ENCODE peak calls at places on chromosomes 11 and 22, in nine cellular contexts. N is GM13977, I is lung, O is IMR-90, F is cardiac muscle cell, K is HFF-Myc, Z is HCT116, D is neural crest cell, W is Calu3. V is an unnamed sample.

GRCh38 chr11:107591446-107592236 is 694 bp downstream of the ELMOD1 start:
- DNase-seq in N (peak), I (no peak), O (no peak), F (peak), K (no peak), Z (no peak), D (peak), W (peak), V (peak)

GRCh38 chr11:132054822-132055221 is 684.4 kb downstream of the NTM start:
- DNase-seq in N (no peak), I (no peak), O (peak), F (peak), K (peak), Z (no peak), D (no peak), W (no peak), V (no peak)

GRCh38 chr11:86183694-86184093 is 60.9 kb upstream of the EED start:
- DNase-seq in N (no peak), I (no peak), O (peak), F (peak), K (no peak), Z (no peak), D (no peak), W (peak), V (no peak)

GRCh38 chr22:27107005-27107404 is 449.6 kb downstream of the MIAT start:
- DNase-seq in N (no peak), I (no peak), O (no peak), F (no peak), K (no peak), Z (no peak), D (no peak), W (no peak), V (no peak)

GRCh38 chr11:47886096-47886495 is 37.9 kb upstream of the NUP160 start:
- DNase-seq in N (no peak), I (peak), O (peak), F (peak), K (no peak), Z (no peak), D (no peak), W (no peak), V (no peak)

GRCh38 chr22:50010676-50011446 is 1.7 kb downstream of the IL17REL start:
- DNase-seq in N (peak), I (no peak), O (no peak), F (no peak), K (no peak), Z (no peak), D (no peak), W (no peak), V (no peak)

GRCh38 chr11:121754603-121755002 is 301.8 kb upstream of the SORL1-AS1 start:
- DNase-seq in N (no peak), I (no peak), O (peak), F (peak), K (no peak), Z (no peak), D (no peak), W (no peak), V (no peak)

GRCh38 chr11:128632151-128632791 is 44.9 kb upstream of the ETS1 start:
- DNase-seq in N (peak), I (no peak), O (peak), F (peak), K (no peak), Z (peak), D (peak), W (peak), V (no peak)

GRCh38 chr22:45863981-45864751 is 112.8 kb downstream of the WNT7B start:
- DNase-seq in N (peak), I (peak), O (peak), F (peak), K (peak), Z (peak), D (peak), W (peak), V (peak)

GRCh38 chr11:77278595-77279506 is 22.6 kb downstream of the GDPD4 start:
- DNase-seq in N (no peak), I (no peak), O (peak), F (no peak), K (no peak), Z (no peak), D (no peak), W (no peak), V (no peak)

GRCh38 chr11:9664276-9665171 is 647 bp downstream of the SWAP70 start:
- DNase-seq in N (peak), I (peak), O (peak), F (peak), K (no peak), Z (no peak), D (peak), W (peak), V (no peak)

GRCh38 chr11:65714433-65714832 is 2.4 kb downstream of the KAT5 start:
- DNase-seq in N (no peak), I (no peak), O (no peak), F (no peak), K (no peak), Z (no peak), D (no peak), W (no peak), V (no peak)

GRCh38 chr11:70528046-70528793 is 129.9 kb downstream of the CTTN start:
- DNase-seq in N (no peak), I (no peak), O (no peak), F (no peak), K (no peak), Z (no peak), D (no peak), W (no peak), V (no peak)

GRCh38 chr11:118918686-118919280 is 6.9 kb downstream of the BCL9L start:
- DNase-seq in N (no peak), I (no peak), O (peak), F (peak), K (no peak), Z (no peak), D (no peak), W (no peak), V (no peak)

GRCh38 chr11:65321828-65322495 is 7.3 kb downstream of the CDC42EP2 start:
- DNase-seq in N (no peak), I (no peak), O (no peak), F (no peak), K (no peak), Z (no peak), D (no peak), W (no peak), V (no peak)

GRCh38 chr11:84922212-84922805 is 704.8 kb downstream of the DLG2 start:
- DNase-seq in N (no peak), I (no peak), O (no peak), F (no peak), K (no peak), Z (no peak), D (no peak), W (no peak), V (no peak)

GRCh38 chr11:83709434-83709833 is 423.3 kb upstream of the CCDC90B start:
- DNase-seq in N (no peak), I (no peak), O (no peak), F (no peak), K (no peak), Z (no peak), D (no peak), W (no peak), V (no peak)

GRCh38 chr11:82719316-82719715 is 14.3 kb downstream of the FAM181B start:
- DNase-seq in N (no peak), I (no peak), O (no peak), F (no peak), K (no peak), Z (no peak), D (no peak), W (no peak), V (peak)

GRCh38 chr22:30866811-30867271 is 101.7 kb downstream of the MORC2 start:
- DNase-seq in N (no peak), I (no peak), O (no peak), F (no peak), K (no peak), Z (no peak), D (no peak), W (no peak), V (peak)

GRCh38 chr22:41801886-41802285 is 1.4 kb downstream of the CCDC134 start:
- DNase-seq in N (no peak), I (no peak), O (no peak), F (no peak), K (no peak), Z (no peak), D (no peak), W (no peak), V (no peak)

GRCh38 chr11:122634507-122634906 is 21.0 kb upstream of the UBASH3B start:
- DNase-seq in N (no peak), I (no peak), O (peak), F (no peak), K (peak), Z (no peak), D (no peak), W (peak), V (no peak)

GRCh38 chr11:78949976-78950690 is 375.5 kb upstream of the NARS2 start:
- DNase-seq in N (no peak), I (no peak), O (no peak), F (no peak), K (no peak), Z (no peak), D (peak), W (no peak), V (no peak)

GRCh38 chr11:57072640-57073039 is 83.9 kb downstream of the OR5AK2 start:
- DNase-seq in N (no peak), I (no peak), O (peak), F (peak), K (peak), Z (peak), D (no peak), W (peak), V (no peak)

GRCh38 chr11:80096736-80097135 is 655.9 kb upstream of the TENM4 start:
- DNase-seq in N (no peak), I (no peak), O (peak), F (peak), K (peak), Z (no peak), D (no peak), W (no peak), V (no peak)

GRCh38 chr11:10351435-10351767 is 46.5 kb downstream of the ADM start:
- DNase-seq in N (no peak), I (no peak), O (no peak), F (no peak), K (no peak), Z (no peak), D (no peak), W (no peak), V (no peak)

GRCh38 chr11:112481893-112482292 is 221.2 kb upstream of the PLET1 start:
- DNase-seq in N (no peak), I (no peak), O (no peak), F (no peak), K (no peak), Z (no peak), D (no peak), W (no peak), V (no peak)

GRCh38 chr11:69903206-69903605 is 84.0 kb upstream of the FGF3 start:
- DNase-seq in N (no peak), I (no peak), O (no peak), F (no peak), K (no peak), Z (no peak), D (no peak), W (no peak), V (no peak)

GRCh38 chr11:38274031-38274430 is 1676.0 kb upstream of the RAG2 start:
- DNase-seq in N (no peak), I (no peak), O (no peak), F (no peak), K (no peak), Z (no peak), D (no peak), W (no peak), V (no peak)

GRCh38 chr11:208177-208916 is 839 bp downstream of the RIC8A start:
- DNase-seq in N (peak), I (peak), O (peak), F (peak), K (no peak), Z (peak), D (peak), W (peak), V (peak)

GRCh38 chr22:32532819-32533128 is 58.2 kb downstream of the FBXO7 start:
- DNase-seq in N (no peak), I (no peak), O (no peak), F (no peak), K (no peak), Z (no peak), D (no peak), W (no peak), V (no peak)

GRCh38 chr22:32535531-32536190 is 61.0 kb downstream of the FBXO7 start:
- DNase-seq in N (no peak), I (no peak), O (no peak), F (no peak), K (no peak), Z (no peak), D (no peak), W (no peak), V (no peak)

GRCh38 chr22:32533265-32534068 is 58.9 kb downstream of the FBXO7 start:
- DNase-seq in N (no peak), I (no peak), O (peak), F (peak), K (no peak), Z (no peak), D (no peak), W (no peak), V (peak)

GRCh38 chr22:32536352-32536751 is 61.7 kb downstream of the FBXO7 start:
- DNase-seq in N (no peak), I (no peak), O (no peak), F (no peak), K (no peak), Z (no peak), D (no peak), W (no peak), V (no peak)

DNA sequence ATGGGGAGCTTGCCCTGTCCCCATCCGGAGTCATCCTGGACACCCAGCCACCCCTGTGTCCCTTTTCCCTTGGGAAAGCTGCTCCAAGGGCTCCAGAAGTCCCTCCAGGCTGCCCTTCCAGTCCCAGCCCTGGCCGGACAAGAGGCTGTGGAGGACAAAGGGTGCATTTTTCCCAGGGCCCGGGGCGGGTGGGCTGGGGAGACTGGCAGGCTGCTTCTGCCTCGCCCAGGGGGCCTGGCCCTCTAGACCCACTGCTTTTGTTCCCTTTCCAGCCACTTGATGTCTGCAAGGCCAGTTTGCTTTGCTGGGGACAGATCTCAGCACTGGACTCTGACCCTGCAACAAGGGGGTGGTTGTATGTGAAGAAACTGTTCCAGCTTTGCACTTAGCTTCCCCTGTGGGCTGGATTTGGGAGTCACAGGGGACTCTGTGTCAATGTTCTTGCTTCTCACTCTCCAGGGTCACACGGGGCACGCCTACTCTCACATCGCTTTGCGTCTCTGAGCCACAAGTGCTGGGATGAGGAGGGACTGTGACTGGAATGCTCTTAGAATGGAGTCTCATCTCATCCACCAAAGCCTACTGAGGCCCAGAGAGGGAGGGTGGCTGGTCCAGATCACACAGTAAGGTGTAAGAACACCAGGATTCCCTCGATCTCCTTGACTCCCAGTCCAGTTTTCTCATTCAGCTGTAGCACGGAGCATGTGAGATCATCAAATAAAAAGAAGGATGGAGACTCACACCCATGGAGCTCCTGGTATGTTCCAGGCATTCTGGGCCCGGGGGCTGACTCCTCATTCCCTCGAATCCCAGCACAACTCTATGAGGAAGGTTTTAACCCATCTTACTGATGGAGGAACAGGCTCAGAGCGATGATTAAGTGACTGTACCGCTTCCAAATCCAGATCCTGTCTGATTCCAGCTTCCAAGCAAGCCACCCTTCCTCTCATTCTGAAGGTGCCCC is 59.9 kb downstream of the FBXO7 start:
- DNase-seq in N (no peak), I (no peak), O (no peak), F (no peak), K (no peak), Z (no peak), D (peak), W (peak), V (no peak)
- TF ChIP-seq CTCF in N (no peak), I (no peak), O (no peak), F (no peak), K (no peak), Z (no peak), D (no peak), W (no peak), V (no peak)

GRCh38 chr22:22973336-22973735 is 85.7 kb downstream of the IGLL5 start:
- DNase-seq in N (no peak), I (no peak), O (no peak), F (no peak), K (no peak), Z (no peak), D (no peak), W (no peak), V (no peak)
- TF ChIP-seq CTCF in N (no peak), I (no peak), O (no peak), F (no peak), K (no peak), Z (no peak), D (no peak), W (no peak), V (no peak)

DNA sequence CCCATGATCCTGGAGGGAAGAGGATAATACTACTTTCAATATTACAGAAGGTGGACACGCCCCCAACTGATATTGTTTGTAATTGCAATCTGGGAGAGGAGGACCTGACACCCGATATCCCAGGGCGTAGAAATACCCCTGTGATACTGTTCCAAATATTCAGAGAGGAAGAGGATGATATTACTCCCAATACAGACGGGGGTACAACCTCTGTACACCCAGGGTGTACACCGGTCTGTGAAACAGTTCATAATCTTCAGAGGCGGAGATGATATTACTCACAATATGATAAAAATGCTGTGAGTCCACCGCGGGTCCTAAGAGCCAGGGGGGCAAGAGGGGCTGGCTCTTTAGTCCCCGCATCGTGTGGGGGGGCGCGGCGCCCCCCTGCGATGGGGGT is 57.2 kb upstream of the ALDH3B2 start:
- DNase-seq in N (no peak), I (no peak), O (no peak), F (no peak), K (no peak), Z (no peak), D (no peak), W (no peak), V (no peak)
- TF ChIP-seq CTCF in N (no peak), I (no peak), O (no peak), F (no peak), K (no peak), Z (no peak), D (no peak), W (no peak), V (no peak)

DNA sequence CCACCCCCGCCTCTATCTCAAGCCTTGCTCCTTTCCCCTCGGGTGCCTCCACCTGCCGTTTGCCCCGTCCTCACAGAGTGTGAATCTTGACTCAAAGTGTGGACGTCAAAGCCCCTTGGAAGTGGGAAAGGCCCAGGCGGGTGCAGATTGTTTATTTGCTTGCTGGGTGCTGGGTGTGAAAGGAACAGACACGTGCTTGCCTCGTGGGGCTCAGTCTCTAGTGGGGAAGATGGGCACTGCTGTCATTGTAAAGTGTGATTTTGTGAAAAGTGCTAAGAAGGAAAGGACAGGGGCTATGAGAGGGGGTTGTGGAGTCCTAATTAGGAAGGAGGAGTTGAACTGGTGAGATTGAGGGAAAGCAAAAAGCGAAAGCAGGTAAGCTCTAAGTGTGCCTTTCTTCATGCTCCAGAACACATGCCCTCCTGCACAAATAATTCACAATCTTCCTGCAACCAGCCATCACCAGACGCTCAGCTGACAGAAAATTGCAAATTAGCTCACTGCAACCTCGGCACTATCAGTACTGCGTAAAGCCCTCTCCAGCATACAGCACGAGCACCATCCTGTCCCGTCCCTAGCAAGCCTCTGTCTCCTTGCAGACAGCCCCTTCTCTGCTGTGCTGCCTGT is 9.7 kb upstream of the GCAT start:
- DNase-seq in N (no peak), I (no peak), O (no peak), F (no peak), K (no peak), Z (no peak), D (no peak), W (no peak), V (no peak)
- TF ChIP-seq CTCF in N (no peak), I (no peak), O (no peak), F (no peak), K (no peak), Z (no peak), D (no peak), W (no peak), V (no peak)

DNA sequence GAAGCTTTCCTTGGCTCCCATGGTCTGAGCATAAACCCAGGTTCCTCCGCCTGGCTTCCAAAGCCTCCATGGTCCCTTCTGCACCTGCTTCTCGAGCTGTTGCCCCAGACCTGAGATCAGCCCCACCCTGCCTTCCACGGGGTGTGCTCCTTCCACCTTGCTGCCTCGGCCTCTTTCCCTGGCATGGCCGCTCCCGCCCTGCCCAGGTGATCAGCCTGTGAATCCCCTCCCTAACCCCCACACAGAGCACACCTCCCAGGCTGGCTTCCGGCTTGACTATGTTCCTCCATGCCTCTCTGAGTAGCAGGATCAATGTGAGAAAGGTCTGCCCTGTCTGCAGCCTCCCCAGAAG is 2.7 kb upstream of the PPP6R3 start:
- DNase-seq in N (no peak), I (no peak), O (no peak), F (no peak), K (no peak), Z (no peak), D (no peak), W (no peak), V (no peak)
- TF ChIP-seq CTCF in N (no peak), I (no peak), O (no peak), F (no peak), K (no peak), Z (no peak), D (no peak), W (no peak), V (no peak)